ENCODE peak calls at places on chromosomes 2 and 18, in eight cellular contexts. One of them, this sample, is unnamed.

GRCh38 chr18:57107141-57107832 is 39.6 kb upstream of the BOD1L2 start:
- DNase-seq in endothelial cell: peak
- DNase-seq in AG10803: peak
- DNase-seq in body of pancreas: no peak
- DNase-seq in esophagus squamous epithelium: no peak
- DNase-seq in breast epithelium: no peak
- DNase-seq in AG04450: peak
- DNase-seq in GM12864: no peak
- DNase-seq in this sample: no peak

GRCh38 chr2:182870227-182870626 is 3.8 kb upstream of the FRZB start:
- DNase-seq in endothelial cell: peak
- DNase-seq in AG10803: no peak
- DNase-seq in body of pancreas: no peak
- DNase-seq in esophagus squamous epithelium: no peak
- DNase-seq in breast epithelium: no peak
- DNase-seq in AG04450: no peak
- DNase-seq in GM12864: no peak
- DNase-seq in this sample: no peak

GRCh38 chr2:120935339-120936313 is 200.0 kb downstream of the GLI2 start:
- DNase-seq in endothelial cell: no peak
- DNase-seq in AG10803: peak
- DNase-seq in body of pancreas: no peak
- DNase-seq in esophagus squamous epithelium: no peak
- DNase-seq in breast epithelium: no peak
- DNase-seq in AG04450: no peak
- DNase-seq in GM12864: no peak
- DNase-seq in this sample: no peak

GRCh38 chr18:23141022-23141999 is 6.0 kb downstream of the CABLES1 start:
- DNase-seq in endothelial cell: no peak
- DNase-seq in AG10803: peak
- DNase-seq in body of pancreas: peak
- DNase-seq in esophagus squamous epithelium: no peak
- DNase-seq in breast epithelium: no peak
- DNase-seq in AG04450: no peak
- DNase-seq in GM12864: no peak
- DNase-seq in this sample: no peak

GRCh38 chr18:79245517-79246001 is 150.2 kb upstream of the NFATC1 start:
- DNase-seq in endothelial cell: no peak
- DNase-seq in AG10803: no peak
- DNase-seq in body of pancreas: no peak
- DNase-seq in esophagus squamous epithelium: peak
- DNase-seq in breast epithelium: no peak
- DNase-seq in AG04450: no peak
- DNase-seq in GM12864: no peak
- DNase-seq in this sample: no peak

GRCh38 chr18:68164909-68165308 is 550.0 kb downstream of the TMX3 start:
- DNase-seq in endothelial cell: no peak
- DNase-seq in AG10803: no peak
- DNase-seq in body of pancreas: no peak
- DNase-seq in esophagus squamous epithelium: no peak
- DNase-seq in breast epithelium: no peak
- DNase-seq in AG04450: no peak
- DNase-seq in GM12864: no peak
- DNase-seq in this sample: no peak

GRCh38 chr2:42787424-42787787 is 5.0 kb downstream of the HAAO start:
- DNase-seq in endothelial cell: no peak
- DNase-seq in AG10803: no peak
- DNase-seq in body of pancreas: no peak
- DNase-seq in esophagus squamous epithelium: no peak
- DNase-seq in breast epithelium: no peak
- DNase-seq in AG04450: no peak
- DNase-seq in GM12864: no peak
- DNase-seq in this sample: no peak

GRCh38 chr2:60094450-60094929 is 459.0 kb downstream of the BCL11A start:
- DNase-seq in endothelial cell: no peak
- DNase-seq in AG10803: no peak
- DNase-seq in body of pancreas: peak
- DNase-seq in esophagus squamous epithelium: no peak
- DNase-seq in breast epithelium: no peak
- DNase-seq in AG04450: no peak
- DNase-seq in GM12864: no peak
- DNase-seq in this sample: no peak

GRCh38 chr2:30664761-30665358 is 142.4 kb downstream of the CAPN13 start:
- DNase-seq in endothelial cell: no peak
- DNase-seq in AG10803: peak
- DNase-seq in body of pancreas: no peak
- DNase-seq in esophagus squamous epithelium: no peak
- DNase-seq in breast epithelium: no peak
- DNase-seq in AG04450: peak
- DNase-seq in GM12864: no peak
- DNase-seq in this sample: no peak

GRCh38 chr18:78086931-78087330 is 837.3 kb downstream of the GALR1 start:
- DNase-seq in endothelial cell: no peak
- DNase-seq in AG10803: no peak
- DNase-seq in body of pancreas: no peak
- DNase-seq in esophagus squamous epithelium: no peak
- DNase-seq in breast epithelium: no peak
- DNase-seq in AG04450: no peak
- DNase-seq in GM12864: no peak
- DNase-seq in this sample: no peak

GRCh38 chr2:12284487-12284886 is 432.2 kb upstream of the TRIB2 start:
- DNase-seq in endothelial cell: no peak
- DNase-seq in AG10803: peak
- DNase-seq in body of pancreas: no peak
- DNase-seq in esophagus squamous epithelium: no peak
- DNase-seq in breast epithelium: no peak
- DNase-seq in AG04450: no peak
- DNase-seq in GM12864: no peak
- DNase-seq in this sample: no peak

GRCh38 chr18:25053484-25053883 is 298.5 kb downstream of the ZNF521 start:
- DNase-seq in endothelial cell: no peak
- DNase-seq in AG10803: no peak
- DNase-seq in body of pancreas: no peak
- DNase-seq in esophagus squamous epithelium: no peak
- DNase-seq in breast epithelium: no peak
- DNase-seq in AG04450: no peak
- DNase-seq in GM12864: no peak
- DNase-seq in this sample: no peak

GRCh38 chr2:62382122-62382521 is 123.9 kb downstream of the TMEM17 start:
- DNase-seq in endothelial cell: no peak
- DNase-seq in AG10803: no peak
- DNase-seq in body of pancreas: no peak
- DNase-seq in esophagus squamous epithelium: no peak
- DNase-seq in breast epithelium: no peak
- DNase-seq in AG04450: no peak
- DNase-seq in GM12864: no peak
- DNase-seq in this sample: no peak

GRCh38 chr2:236866542-236867340 is 218.9 kb upstream of the COPS8 start:
- DNase-seq in endothelial cell: no peak
- DNase-seq in AG10803: no peak
- DNase-seq in body of pancreas: no peak
- DNase-seq in esophagus squamous epithelium: no peak
- DNase-seq in breast epithelium: peak
- DNase-seq in AG04450: no peak
- DNase-seq in GM12864: no peak
- DNase-seq in this sample: no peak

GRCh38 chr2:139031722-139032121 is 251.5 kb upstream of the NXPH2 start:
- DNase-seq in endothelial cell: peak
- DNase-seq in AG10803: no peak
- DNase-seq in body of pancreas: no peak
- DNase-seq in esophagus squamous epithelium: no peak
- DNase-seq in breast epithelium: no peak
- DNase-seq in AG04450: no peak
- DNase-seq in GM12864: peak
- DNase-seq in this sample: no peak

GRCh38 chr2:8223731-8224678 is 457.9 kb upstream of the ID2 start:
- DNase-seq in endothelial cell: no peak
- DNase-seq in AG10803: no peak
- DNase-seq in body of pancreas: no peak
- DNase-seq in esophagus squamous epithelium: no peak
- DNase-seq in breast epithelium: no peak
- DNase-seq in AG04450: no peak
- DNase-seq in GM12864: no peak
- DNase-seq in this sample: no peak

GRCh38 chr2:160291382-160291781 is 91.3 kb upstream of the ITGB6 start:
- DNase-seq in endothelial cell: no peak
- DNase-seq in AG10803: no peak
- DNase-seq in body of pancreas: no peak
- DNase-seq in esophagus squamous epithelium: no peak
- DNase-seq in breast epithelium: no peak
- DNase-seq in AG04450: no peak
- DNase-seq in GM12864: no peak
- DNase-seq in this sample: no peak

GRCh38 chr2:69581774-69582581 is 61.6 kb downstream of the AAK1 start:
- DNase-seq in endothelial cell: no peak
- DNase-seq in AG10803: peak
- DNase-seq in body of pancreas: peak
- DNase-seq in esophagus squamous epithelium: no peak
- DNase-seq in breast epithelium: no peak
- DNase-seq in AG04450: no peak
- DNase-seq in GM12864: no peak
- DNase-seq in this sample: no peak

GRCh38 chr2:64492272-64492671 is 31.9 kb upstream of the AFTPH start:
- DNase-seq in endothelial cell: no peak
- DNase-seq in AG10803: no peak
- DNase-seq in body of pancreas: no peak
- DNase-seq in esophagus squamous epithelium: no peak
- DNase-seq in breast epithelium: no peak
- DNase-seq in AG04450: no peak
- DNase-seq in GM12864: no peak
- DNase-seq in this sample: no peak

GRCh38 chr18:69612242-69612641 is 211.6 kb downstream of the DOK6 start:
- DNase-seq in endothelial cell: no peak
- DNase-seq in AG10803: no peak
- DNase-seq in body of pancreas: no peak
- DNase-seq in esophagus squamous epithelium: no peak
- DNase-seq in breast epithelium: no peak
- DNase-seq in AG04450: no peak
- DNase-seq in GM12864: no peak
- DNase-seq in this sample: no peak

GRCh38 chr2:240785424-240786335 is 34.3 kb downstream of the KIF1A start:
- DNase-seq in endothelial cell: no peak
- DNase-seq in AG10803: no peak
- DNase-seq in body of pancreas: no peak
- DNase-seq in esophagus squamous epithelium: no peak
- DNase-seq in breast epithelium: no peak
- DNase-seq in AG04450: no peak
- DNase-seq in GM12864: no peak
- DNase-seq in this sample: no peak

GRCh38 chr2:60437080-60437765 is 116.2 kb downstream of the BCL11A start:
- DNase-seq in endothelial cell: no peak
- DNase-seq in AG10803: no peak
- DNase-seq in body of pancreas: no peak
- DNase-seq in esophagus squamous epithelium: no peak
- DNase-seq in breast epithelium: no peak
- DNase-seq in AG04450: no peak
- DNase-seq in GM12864: no peak
- DNase-seq in this sample: no peak

GRCh38 chr2:85583667-85584353 is 421 bp upstream of the VAMP5 start:
- DNase-seq in endothelial cell: no peak
- DNase-seq in AG10803: no peak
- DNase-seq in body of pancreas: no peak
- DNase-seq in esophagus squamous epithelium: no peak
- DNase-seq in breast epithelium: no peak
- DNase-seq in AG04450: no peak
- DNase-seq in GM12864: no peak
- DNase-seq in this sample: no peak
- TF ChIP-seq CTCF in endothelial cell: no peak
- TF ChIP-seq CTCF in AG10803: no peak
- TF ChIP-seq CTCF in body of pancreas: no peak
- TF ChIP-seq CTCF in esophagus squamous epithelium: no peak
- TF ChIP-seq CTCF in breast epithelium: no peak
- TF ChIP-seq CTCF in AG04450: no peak
- TF ChIP-seq CTCF in GM12864: no peak
- TF ChIP-seq CTCF in this sample: no peak

GRCh38 chr18:36094431-36094830 is 27.1 kb upstream of the RPRD1A start:
- DNase-seq in endothelial cell: no peak
- DNase-seq in AG10803: no peak
- DNase-seq in body of pancreas: no peak
- DNase-seq in esophagus squamous epithelium: no peak
- DNase-seq in breast epithelium: no peak
- DNase-seq in AG04450: no peak
- DNase-seq in GM12864: no peak
- DNase-seq in this sample: no peak
- TF ChIP-seq CTCF in endothelial cell: no peak
- TF ChIP-seq CTCF in AG10803: no peak
- TF ChIP-seq CTCF in body of pancreas: no peak
- TF ChIP-seq CTCF in esophagus squamous epithelium: no peak
- TF ChIP-seq CTCF in breast epithelium: no peak
- TF ChIP-seq CTCF in AG04450: no peak
- TF ChIP-seq CTCF in GM12864: no peak
- TF ChIP-seq CTCF in this sample: no peak

GRCh38 chr2:27664245-27664574 is 521 bp downstream of the SLC4A1AP start:
- DNase-seq in endothelial cell: no peak
- DNase-seq in AG10803: no peak
- DNase-seq in body of pancreas: no peak
- DNase-seq in esophagus squamous epithelium: no peak
- DNase-seq in breast epithelium: no peak
- DNase-seq in AG04450: no peak
- DNase-seq in GM12864: no peak
- DNase-seq in this sample: no peak
- TF ChIP-seq CTCF in endothelial cell: no peak
- TF ChIP-seq CTCF in AG10803: no peak
- TF ChIP-seq CTCF in body of pancreas: no peak
- TF ChIP-seq CTCF in esophagus squamous epithelium: no peak
- TF ChIP-seq CTCF in breast epithelium: no peak
- TF ChIP-seq CTCF in AG04450: no peak
- TF ChIP-seq CTCF in GM12864: no peak
- TF ChIP-seq CTCF in this sample: no peak

GRCh38 chr2:207328944-207329386 is 163.2 kb upstream of the KLF7 start:
- DNase-seq in endothelial cell: no peak
- DNase-seq in AG10803: no peak
- DNase-seq in body of pancreas: no peak
- DNase-seq in esophagus squamous epithelium: no peak
- DNase-seq in breast epithelium: no peak
- DNase-seq in AG04450: no peak
- DNase-seq in GM12864: peak
- DNase-seq in this sample: no peak
- TF ChIP-seq CTCF in endothelial cell: no peak
- TF ChIP-seq CTCF in AG10803: no peak
- TF ChIP-seq CTCF in body of pancreas: no peak
- TF ChIP-seq CTCF in esophagus squamous epithelium: no peak
- TF ChIP-seq CTCF in breast epithelium: no peak
- TF ChIP-seq CTCF in AG04450: no peak
- TF ChIP-seq CTCF in GM12864: no peak
- TF ChIP-seq CTCF in this sample: no peak